ENCODE peak calls at places on chromosomes 11 and 22, in ten cellular contexts. G is astrocyte; L is NCI-H1436; I is EL; R is M059J; D is RCC 7860; Q is midbrain; B is activated gamma-delta T cell; V is activated naive CD8-positive, alpha-beta T cell treated with anti-CD3 and anti-CD28 coated beads for 36 hours; P is iPS-NIHi11. H is an unnamed sample.

GRCh38 chr11:85725510-85726258 is 39.7 kb upstream of the CCDC89 start:
- DNase-seq in G (peak), L (no peak), I (peak), R (peak), D (peak), Q (no peak), B (no peak), V (no peak), P (peak), H (no peak)

GRCh38 chr11:9385288-9385902 is 943 bp downstream of the IPO7 start:
- DNase-seq in G (no peak), L (no peak), I (no peak), R (no peak), D (no peak), Q (peak), B (no peak), V (peak), P (no peak), H (no peak)

GRCh38 chr11:6474423-6474792 is 667 bp upstream of the TRIM3 start:
- DNase-seq in G (no peak), L (no peak), I (no peak), R (no peak), D (no peak), Q (no peak), B (no peak), V (no peak), P (no peak), H (no peak)

GRCh38 chr22:22210375-22210774 is 34.2 kb upstream of the VPREB1 start:
- DNase-seq in G (peak), L (no peak), I (peak), R (peak), D (peak), Q (no peak), B (no peak), V (peak), P (no peak), H (no peak)

GRCh38 chr11:94956963-94957362 is 16.4 kb downstream of the CWC15 start:
- DNase-seq in G (no peak), L (no peak), I (no peak), R (no peak), D (no peak), Q (no peak), B (no peak), V (no peak), P (no peak), H (no peak)

GRCh38 chr11:61152816-61153592 is 8.2 kb downstream of the VPS37C start:
- DNase-seq in G (peak), L (no peak), I (peak), R (peak), D (peak), Q (no peak), B (no peak), V (no peak), P (no peak), H (no peak)

GRCh38 chr11:79440451-79441158 is at the start of gene TENM4:
- DNase-seq in G (peak), L (no peak), I (peak), R (peak), D (peak), Q (peak), B (no peak), V (peak), P (peak), H (no peak)

GRCh38 chr11:110524227-110524626 is 94.5 kb downstream of the FDX1 start:
- DNase-seq in G (peak), L (no peak), I (peak), R (peak), D (no peak), Q (no peak), B (no peak), V (no peak), P (no peak), H (no peak)

GRCh38 chr11:64531906-64532312 is 59.1 kb upstream of the SLC22A12 start:
- DNase-seq in G (no peak), L (no peak), I (no peak), R (no peak), D (no peak), Q (no peak), B (no peak), V (no peak), P (no peak), H (no peak)

GRCh38 chr11:121655481-121656332 is 202.9 kb upstream of the SORL1-AS1 start:
- DNase-seq in G (peak), L (peak), I (peak), R (peak), D (peak), Q (peak), B (peak), V (peak), P (peak), H (peak)

GRCh38 chr11:74097838-74098237 is 73.0 kb downstream of the C2CD3 start:
- DNase-seq in G (no peak), L (no peak), I (no peak), R (no peak), D (no peak), Q (no peak), B (no peak), V (no peak), P (no peak), H (no peak)

GRCh38 chr22:30439226-30439625 is 13.7 kb downstream of the MTFP1 start:
- DNase-seq in G (no peak), L (no peak), I (no peak), R (no peak), D (no peak), Q (no peak), B (no peak), V (no peak), P (no peak), H (no peak)

GRCh38 chr11:63829823-63830489 is 9.0 kb upstream of the MARK2 start:
- DNase-seq in G (no peak), L (peak), I (peak), R (peak), D (no peak), Q (no peak), B (no peak), V (no peak), P (peak), H (no peak)

GRCh38 chr22:44182591-44183588 is 2.2 kb downstream of the PARVG start:
- DNase-seq in G (no peak), L (no peak), I (no peak), R (no peak), D (no peak), Q (peak), B (no peak), V (peak), P (no peak), H (no peak)

GRCh38 chr22:20117656-20118571 is 888 bp upstream of the TRMT2A start:
- DNase-seq in G (peak), L (no peak), I (peak), R (no peak), D (no peak), Q (no peak), B (peak), V (peak), P (no peak), H (no peak)

GRCh38 chr11:855343-855674 is 12.7 kb downstream of the TSPAN4 start:
- DNase-seq in G (no peak), L (no peak), I (no peak), R (no peak), D (no peak), Q (no peak), B (no peak), V (no peak), P (no peak), H (no peak)

GRCh38 chr22:42192547-42192946 is 61.9 kb upstream of the CYP2D6 start:
- DNase-seq in G (no peak), L (no peak), I (no peak), R (no peak), D (no peak), Q (no peak), B (no peak), V (no peak), P (no peak), H (no peak)

GRCh38 chr22:27480487-27480886 is 321.1 kb downstream of the MN1 start:
- DNase-seq in G (no peak), L (no peak), I (no peak), R (no peak), D (no peak), Q (peak), B (no peak), V (no peak), P (peak), H (no peak)

GRCh38 chr11:1358286-1358685 is 31.4 kb upstream of the BRSK2 start:
- DNase-seq in G (no peak), L (no peak), I (no peak), R (no peak), D (no peak), Q (no peak), B (no peak), V (no peak), P (peak), H (no peak)

GRCh38 chr11:103295704-103296103 is 186.5 kb downstream of the DYNC2H1 start:
- DNase-seq in G (peak), L (no peak), I (no peak), R (no peak), D (no peak), Q (no peak), B (no peak), V (no peak), P (no peak), H (no peak)

GRCh38 chr22:35984183-35984710 is 44.4 kb downstream of the RBFOX2 start:
- DNase-seq in G (no peak), L (no peak), I (no peak), R (no peak), D (no peak), Q (no peak), B (no peak), V (no peak), P (no peak), H (no peak)

GRCh38 chr11:125170406-125171031 is 6.0 kb downstream of the PKNOX2 start:
- DNase-seq in G (peak), L (no peak), I (no peak), R (no peak), D (no peak), Q (no peak), B (no peak), V (no peak), P (peak), H (no peak)

GRCh38 chr11:45722144-45722543 is 56.7 kb upstream of the CHST1 start:
- DNase-seq in G (no peak), L (no peak), I (no peak), R (no peak), D (no peak), Q (no peak), B (no peak), V (no peak), P (peak), H (no peak)

GRCh38 chr11:102157219-102157618 is 47.0 kb downstream of the YAP1 start:
- DNase-seq in G (peak), L (no peak), I (peak), R (peak), D (peak), Q (no peak), B (no peak), V (no peak), P (peak), H (no peak)

GRCh38 chr22:19844423-19845368 is 10.0 kb downstream of the GNB1L start:
- DNase-seq in G (peak), L (no peak), I (peak), R (peak), D (no peak), Q (peak), B (no peak), V (peak), P (no peak), H (no peak)

GRCh38 chr11:9039194-9039593 is 35.4 kb upstream of the NRIP3 start:
- DNase-seq in G (peak), L (no peak), I (no peak), R (peak), D (peak), Q (no peak), B (no peak), V (no peak), P (no peak), H (no peak)

GRCh38 chr11:57983211-57983610 is 40.5 kb upstream of the OR9Q1 start:
- DNase-seq in G (no peak), L (no peak), I (no peak), R (no peak), D (no peak), Q (peak), B (no peak), V (no peak), P (no peak), H (no peak)

H was measured in GOT3.